ENCODE peak calls at places on chromosomes 1 and 21, in four cellular contexts. One of them, this sample, is unnamed.

GRCh38 chr1:29243863-29244185 is 7.5 kb downstream of the PTPRU start:
- DNase-seq in CD8-positive, alpha-beta T cell: no peak
- DNase-seq in hepatocyte: no peak
- DNase-seq in ovary: no peak
- DNase-seq in this sample: no peak

GRCh38 chr1:40301541-40302299 is 15.4 kb downstream of the COL9A2 start:
- DNase-seq in hepatocyte: no peak
- DNase-seq in ovary: no peak
- DNase-seq in CD8-positive, alpha-beta T cell: no peak
- DNase-seq in this sample: no peak

GRCh38 chr21:32916522-32917099 is 109.1 kb upstream of the OLIG2 start:
- DNase-seq in ovary: no peak
- DNase-seq in hepatocyte: no peak
- DNase-seq in CD8-positive, alpha-beta T cell: no peak
- DNase-seq in this sample: no peak

GRCh38 chr1:20233394-20233793 is 47.1 kb upstream of the PLA2G2C start:
- DNase-seq in hepatocyte: no peak
- DNase-seq in ovary: no peak
- DNase-seq in CD8-positive, alpha-beta T cell: no peak
- DNase-seq in this sample: peak; percentile 12

GRCh38 chr1:53949023-53949611 is 3.0 kb downstream of the LRRC42 start:
- DNase-seq in ovary: peak; percentile 23
- DNase-seq in hepatocyte: peak; percentile 66
- DNase-seq in CD8-positive, alpha-beta T cell: no peak
- DNase-seq in this sample: no peak

GRCh38 chr1:25568090-25568833 is 24.9 kb downstream of the LDLRAP1 start:
- DNase-seq in hepatocyte: peak; percentile 64
- DNase-seq in ovary: peak; percentile 49
- DNase-seq in CD8-positive, alpha-beta T cell: no peak
- DNase-seq in this sample: no peak

GRCh38 chr1:153773004-153773921 is 1.9 kb upstream of the SLC27A3 start:
- DNase-seq in ovary: no peak
- DNase-seq in hepatocyte: no peak
- DNase-seq in CD8-positive, alpha-beta T cell: no peak
- DNase-seq in this sample: no peak

GRCh38 chr1:2258122-2258812 is 30.1 kb downstream of the SKI start:
- DNase-seq in CD8-positive, alpha-beta T cell: no peak
- DNase-seq in ovary: no peak
- DNase-seq in hepatocyte: no peak
- DNase-seq in this sample: no peak

GRCh38 chr1:3891329-3891867 is 8.7 kb downstream of the C1orf174 start:
- DNase-seq in ovary: no peak
- DNase-seq in CD8-positive, alpha-beta T cell: no peak
- DNase-seq in hepatocyte: no peak
- DNase-seq in this sample: no peak

GRCh38 chr21:45593162-45594022 is 50.1 kb upstream of the PCBP3 start:
- DNase-seq in CD8-positive, alpha-beta T cell: no peak
- DNase-seq in hepatocyte: no peak
- DNase-seq in ovary: no peak
- DNase-seq in this sample: no peak

GRCh38 chr1:7564097-7564496 is 207.0 kb upstream of the VAMP3 start:
- DNase-seq in CD8-positive, alpha-beta T cell: no peak
- DNase-seq in hepatocyte: no peak
- DNase-seq in ovary: no peak
- DNase-seq in this sample: no peak

GRCh38 chr1:151196292-151196800 is 2.0 kb upstream of the PIP5K1A start:
- DNase-seq in hepatocyte: peak; percentile 86
- DNase-seq in ovary: peak; percentile 52
- DNase-seq in CD8-positive, alpha-beta T cell: no peak
- DNase-seq in this sample: no peak

GRCh38 chr1:34657849-34658248 is 97.0 kb upstream of the GJB5 start:
- DNase-seq in hepatocyte: no peak
- DNase-seq in CD8-positive, alpha-beta T cell: no peak
- DNase-seq in ovary: no peak
- DNase-seq in this sample: no peak

GRCh38 chr21:16198546-16198945 is 468.8 kb downstream of the USP25 start:
- DNase-seq in ovary: no peak
- DNase-seq in CD8-positive, alpha-beta T cell: no peak
- DNase-seq in hepatocyte: no peak
- DNase-seq in this sample: no peak

GRCh38 chr21:46424062-46424591 is 34.6 kb upstream of the DIP2A start:
- DNase-seq in CD8-positive, alpha-beta T cell: peak; percentile 72
- DNase-seq in ovary: no peak
- DNase-seq in hepatocyte: no peak
- DNase-seq in this sample: no peak

GRCh38 chr1:18347559-18347958 is 133.2 kb upstream of the KLHDC7A start:
- DNase-seq in hepatocyte: no peak
- DNase-seq in ovary: no peak
- DNase-seq in CD8-positive, alpha-beta T cell: no peak
- DNase-seq in this sample: no peak

GRCh38 chr1:231460614-231461013 is 38.5 kb upstream of the EGLN1 start:
- DNase-seq in hepatocyte: no peak
- DNase-seq in CD8-positive, alpha-beta T cell: peak; percentile 62
- DNase-seq in ovary: no peak
- DNase-seq in this sample: no peak

GRCh38 chr1:14756617-14757259 is 158.3 kb downstream of the KAZN start:
- DNase-seq in ovary: no peak
- DNase-seq in hepatocyte: no peak
- DNase-seq in CD8-positive, alpha-beta T cell: no peak
- DNase-seq in this sample: no peak

GRCh38 chr1:221994274-221994698 is 252.4 kb upstream of the DUSP10 start:
- DNase-seq in ovary: no peak
- DNase-seq in CD8-positive, alpha-beta T cell: no peak
- DNase-seq in hepatocyte: no peak
- DNase-seq in this sample: no peak

GRCh38 chr1:47226121-47226977 is 5.7 kb downstream of the TAL1 start:
- DNase-seq in hepatocyte: no peak
- DNase-seq in CD8-positive, alpha-beta T cell: no peak
- DNase-seq in ovary: no peak
- DNase-seq in this sample: no peak

GRCh38 chr1:28928306-28928987 is 14.1 kb downstream of the EPB41 start:
- DNase-seq in CD8-positive, alpha-beta T cell: no peak
- DNase-seq in hepatocyte: no peak
- DNase-seq in ovary: no peak
- DNase-seq in this sample: no peak

GRCh38 chr1:84078108-84078823 is 65.8 kb upstream of the PRKACB start:
- DNase-seq in ovary: peak; percentile 24
- DNase-seq in hepatocyte: peak; percentile 36
- DNase-seq in CD8-positive, alpha-beta T cell: no peak
- DNase-seq in this sample: peak; percentile 18

GRCh38 chr1:7932524-7933149 is 8.0 kb downstream of the TNFRSF9 start:
- DNase-seq in CD8-positive, alpha-beta T cell: no peak
- DNase-seq in hepatocyte: no peak
- DNase-seq in ovary: no peak
- DNase-seq in this sample: no peak

GRCh38 chr1:94725566-94725965 is 94.6 kb upstream of the SLC44A3 start:
- DNase-seq in hepatocyte: no peak
- DNase-seq in ovary: no peak
- DNase-seq in CD8-positive, alpha-beta T cell: no peak
- DNase-seq in this sample: no peak

GRCh38 chr1:223500560-223501425 is 107.6 kb downstream of the CCDC185 start:
- DNase-seq in CD8-positive, alpha-beta T cell: no peak
- DNase-seq in hepatocyte: peak; percentile 64
- DNase-seq in ovary: no peak
- DNase-seq in this sample: no peak

GRCh38 chr1:241711326-241711725 is 59.2 kb downstream of the WDR64 start:
- DNase-seq in ovary: no peak
- DNase-seq in hepatocyte: no peak
- DNase-seq in CD8-positive, alpha-beta T cell: no peak
- DNase-seq in this sample: no peak

GRCh38 chr1:32900956-32901822 is at the start of gene TMEM54:
- DNase-seq in CD8-positive, alpha-beta T cell: no peak
- DNase-seq in ovary: peak; percentile 64
- DNase-seq in hepatocyte: peak; percentile 86
- DNase-seq in this sample: no peak

GRCh38 chr1:24932284-24932683 is 2.2 kb upstream of the RUNX3 start:
- DNase-seq in hepatocyte: peak; percentile 77
- DNase-seq in CD8-positive, alpha-beta T cell: peak; percentile 78
- DNase-seq in ovary: no peak
- DNase-seq in this sample: peak; percentile 11

GRCh38 chr1:92933459-92933858 is 27.8 kb downstream of the DIPK1A start:
- DNase-seq in hepatocyte: no peak
- DNase-seq in ovary: no peak
- DNase-seq in CD8-positive, alpha-beta T cell: no peak
- DNase-seq in this sample: no peak

GRCh38 chr1:167158813-167159275 is 61.8 kb upstream of the POU2F1 start:
- DNase-seq in ovary: no peak
- DNase-seq in CD8-positive, alpha-beta T cell: no peak
- DNase-seq in hepatocyte: no peak
- DNase-seq in this sample: no peak

GRCh38 chr1:65167544-65167943 is 19.5 kb downstream of the AK4 start:
- DNase-seq in CD8-positive, alpha-beta T cell: no peak
- DNase-seq in hepatocyte: no peak
- DNase-seq in ovary: no peak
- DNase-seq in this sample: no peak

GRCh38 chr1:7679873-7680790 is 91.0 kb upstream of the VAMP3 start:
- DNase-seq in CD8-positive, alpha-beta T cell: peak; percentile 69
- DNase-seq in ovary: peak; percentile 41
- DNase-seq in hepatocyte: peak; percentile 81
- DNase-seq in this sample: peak; percentile 66

DNA sequence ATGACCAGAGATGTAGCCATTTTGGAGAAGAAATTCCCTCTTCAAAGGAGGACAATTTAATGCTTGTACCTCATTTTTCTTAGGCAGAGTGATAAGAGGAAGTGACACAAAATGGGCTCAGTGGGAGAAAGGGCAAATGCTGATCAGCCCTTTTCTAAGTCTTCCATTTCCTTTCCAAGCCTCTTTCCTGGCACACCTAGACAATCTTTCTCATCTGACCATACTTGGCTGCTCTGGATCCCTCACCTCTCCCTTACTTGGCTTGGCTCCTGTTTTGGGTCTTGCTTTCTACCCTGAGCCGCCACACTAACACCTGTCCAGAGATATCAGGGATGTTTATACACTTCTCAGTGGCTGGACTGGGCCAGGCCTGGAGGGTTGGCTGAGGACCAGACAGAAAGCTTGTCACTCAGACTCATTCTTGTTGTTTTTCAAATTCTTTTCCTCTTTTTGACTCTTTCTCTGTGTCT is 13.1 kb downstream of the TXNIP start:
- DNase-seq in CD8-positive, alpha-beta T cell: no peak
- DNase-seq in hepatocyte: no peak
- DNase-seq in ovary: no peak
- DNase-seq in this sample: no peak
- H3K27ac ChIP-seq in CD8-positive, alpha-beta T cell: no peak overlapping the region
- H3K27ac ChIP-seq in hepatocyte: no peak overlapping the region
- H3K27ac ChIP-seq in ovary: peak overlapping the region; percentile 76
- H3K27ac ChIP-seq in this sample: peak overlapping the region; percentile 71

GRCh38 chr1:121558514-121558913 is 373.7 kb downstream of the SRGAP2C start:
- DNase-seq in ovary: no peak
- DNase-seq in hepatocyte: no peak
- DNase-seq in CD8-positive, alpha-beta T cell: no peak
- DNase-seq in this sample: no peak
- H3K27ac ChIP-seq in ovary: no peak overlapping the region
- H3K27ac ChIP-seq in hepatocyte: no peak overlapping the region
- H3K27ac ChIP-seq in CD8-positive, alpha-beta T cell: no peak overlapping the region
- H3K27ac ChIP-seq in this sample: no peak overlapping the region

GRCh38 chr1:174273766-174274165 is 114.4 kb downstream of the RABGAP1L start:
- DNase-seq in hepatocyte: no peak
- DNase-seq in ovary: no peak
- DNase-seq in CD8-positive, alpha-beta T cell: no peak
- DNase-seq in this sample: no peak

GRCh38 chr1:174276087-174276486 is 116.8 kb downstream of the RABGAP1L start:
- DNase-seq in ovary: no peak
- DNase-seq in hepatocyte: no peak
- DNase-seq in CD8-positive, alpha-beta T cell: no peak
- DNase-seq in this sample: no peak

GRCh38 chr1:174274452-174274851 is 115.1 kb downstream of the RABGAP1L start:
- DNase-seq in hepatocyte: no peak
- DNase-seq in ovary: no peak
- DNase-seq in CD8-positive, alpha-beta T cell: no peak
- DNase-seq in this sample: no peak

GRCh38 chr1:174273190-174273589 is 113.9 kb downstream of the RABGAP1L start:
- DNase-seq in ovary: no peak
- DNase-seq in CD8-positive, alpha-beta T cell: no peak
- DNase-seq in hepatocyte: no peak
- DNase-seq in this sample: no peak

GRCh38 chr1:174274884-174275283 is 115.6 kb downstream of the RABGAP1L start:
- DNase-seq in hepatocyte: no peak
- DNase-seq in ovary: no peak
- DNase-seq in CD8-positive, alpha-beta T cell: no peak
- DNase-seq in this sample: no peak
- H3K27ac ChIP-seq in hepatocyte: no peak overlapping the region
- H3K27ac ChIP-seq in ovary: no peak overlapping the region
- H3K27ac ChIP-seq in CD8-positive, alpha-beta T cell: no peak overlapping the region
- H3K27ac ChIP-seq in this sample: no peak overlapping the region

DNA sequence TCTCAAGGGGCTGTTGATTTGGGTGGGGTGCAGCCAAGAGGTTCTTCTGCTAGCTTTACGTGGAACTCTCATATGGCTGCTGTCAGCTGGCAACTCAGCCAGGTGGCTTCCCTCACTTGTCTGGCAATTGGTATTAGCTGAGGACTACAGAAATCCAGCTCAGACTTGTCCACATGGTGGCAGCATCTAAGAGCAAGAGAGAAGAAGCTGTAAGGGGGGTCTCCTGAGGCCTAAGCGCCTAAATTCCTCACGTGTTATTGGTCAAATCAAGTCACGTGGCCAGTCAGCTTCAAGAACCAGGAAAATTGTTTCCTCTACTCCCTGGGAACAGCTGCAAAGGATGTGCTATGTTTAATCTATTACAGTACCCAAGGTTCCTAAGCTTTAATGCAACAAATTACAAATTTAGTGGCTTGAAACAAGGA is 4.2 kb upstream of the DYRK3 start:
- DNase-seq in ovary: peak; percentile 69
- DNase-seq in hepatocyte: peak; percentile 74
- DNase-seq in CD8-positive, alpha-beta T cell: no peak
- DNase-seq in this sample: no peak
- H3K27ac ChIP-seq in ovary: no peak overlapping the region
- H3K27ac ChIP-seq in hepatocyte: no peak overlapping the region
- H3K27ac ChIP-seq in CD8-positive, alpha-beta T cell: no peak overlapping the region
- H3K27ac ChIP-seq in this sample: no peak overlapping the region

GRCh38 chr1:155984341-155984740 is 6.0 kb upstream of the ARHGEF2 start:
- DNase-seq in ovary: no peak
- DNase-seq in CD8-positive, alpha-beta T cell: no peak
- DNase-seq in hepatocyte: no peak
- DNase-seq in this sample: no peak
- H3K27ac ChIP-seq in ovary: no peak overlapping the region
- H3K27ac ChIP-seq in CD8-positive, alpha-beta T cell: no peak overlapping the region
- H3K27ac ChIP-seq in hepatocyte: peak overlapping the region; percentile 61
- H3K27ac ChIP-seq in this sample: no peak overlapping the region

GRCh38 chr1:209845405-209845725 is 17.6 kb downstream of the UTP25 start:
- DNase-seq in hepatocyte: no peak
- DNase-seq in CD8-positive, alpha-beta T cell: no peak
- DNase-seq in ovary: no peak
- DNase-seq in this sample: no peak
- H3K27ac ChIP-seq in hepatocyte: no peak overlapping the region
- H3K27ac ChIP-seq in CD8-positive, alpha-beta T cell: no peak overlapping the region
- H3K27ac ChIP-seq in ovary: no peak overlapping the region
- H3K27ac ChIP-seq in this sample: peak overlapping the region; percentile 55

This sample was measured in caudate nucleus.